ENCODE peak calls at places on chromosomes 4 and X, in six cellular contexts. N is NCI-H2081, H is posterior cingulate gyrus, P is HS-5, J is neural progenitor cell, Y is BJ. G is an unnamed sample.

GRCh38 chrX:46577116-46578005 is 3.8 kb downstream of the CHST7 start:
- DNase-seq in N (no peak), H (no peak), P (no peak), J (no peak), Y (no peak), G (no peak)

GRCh38 chrX:20906571-20906970 is 467.6 kb upstream of the CNKSR2 start:
- DNase-seq in Y (no peak), J (no peak), H (no peak), P (peak), N (no peak), G (no peak)

GRCh38 chr4:82733636-82734035 is 65.0 kb downstream of the SCD5 start:
- DNase-seq in N (no peak), H (no peak), P (peak), J (no peak), Y (no peak), G (no peak)

GRCh38 chr4:109977854-109978501 is 65.3 kb downstream of the EGF start:
- DNase-seq in N (peak), Y (no peak), H (no peak), P (peak), J (peak), G (no peak)

GRCh38 chr4:100985576-100985975 is 361.8 kb downstream of the PPP3CA start:
- DNase-seq in H (no peak), P (no peak), J (no peak), N (no peak), Y (no peak), G (no peak)

GRCh38 chr4:155339588-155339987 is 37.2 kb downstream of the MAP9 start:
- DNase-seq in N (no peak), P (no peak), Y (no peak), H (no peak), J (no peak), G (no peak)

GRCh38 chrX:67893931-67894330 is 350.1 kb downstream of the AR start:
- DNase-seq in J (peak), Y (no peak), H (no peak), P (no peak), N (no peak), G (no peak)

GRCh38 chr4:23028875-23029274 is 336.1 kb downstream of the GBA3 start:
- DNase-seq in N (no peak), H (no peak), P (no peak), J (no peak), Y (no peak), G (no peak)

GRCh38 chr4:146051724-146052396 is 113.2 kb upstream of the ZNF827 start:
- DNase-seq in H (no peak), N (no peak), P (peak), Y (peak), J (no peak), G (no peak)

GRCh38 chr4:87502580-87503238 is 26.5 kb downstream of the SPARCL1 start:
- DNase-seq in J (no peak), Y (peak), N (peak), P (no peak), H (no peak), G (peak)

GRCh38 chr4:173490817-173491518 is 39.1 kb downstream of the HAND2 start:
- DNase-seq in N (no peak), Y (no peak), J (no peak), H (no peak), P (peak), G (no peak)